ENCODE peak calls at places on chromosomes 4 and X, in six cellular contexts. Z is cardiac muscle cell; M is caudate nucleus; S is IMR-90; W is psoas muscle; C is CD4-positive, alpha-beta memory T cell. U is an unnamed sample.

GRCh38 chrX:57643698-57644097 is 36.4 kb downstream of the NLRP2B start:
- DNase-seq in Z (no peak), M (no peak), S (no peak), W (no peak), C (no peak), U (no peak)

GRCh38 chr4:125358453-125358852 is 43.7 kb downstream of the FAT4 start:
- DNase-seq in Z (no peak), M (no peak), S (no peak), W (no peak), C (no peak), U (no peak)

GRCh38 chr4:48352793-48353192 is 11.5 kb downstream of the SLAIN2 start:
- DNase-seq in Z (no peak), M (no peak), S (no peak), W (no peak), C (no peak), U (no peak)

GRCh38 chrX:109889289-109890006 is 113.5 kb upstream of the TMEM164 start:
- DNase-seq in Z (peak; percentile 54), M (no peak), S (peak; percentile 27), W (no peak), C (no peak), U (no peak)

GRCh38 chr4:26218677-26219181 is 102.1 kb upstream of the RBPJ start:
- DNase-seq in Z (no peak), M (no peak), S (no peak), W (no peak), C (no peak), U (no peak)

GRCh38 chr4:72613959-72614358 is 44.9 kb upstream of the ADAMTS3 start:
- DNase-seq in Z (no peak), M (no peak), S (no peak), W (no peak), C (no peak), U (no peak)

GRCh38 chr4:151991001-151991883 is 230.4 kb upstream of the GATB start:
- DNase-seq in Z (no peak), M (no peak), S (no peak), W (no peak), C (peak; percentile 36), U (peak; percentile 15)

GRCh38 chr4:151865327-151865726 is 104.5 kb upstream of the GATB start:
- DNase-seq in Z (no peak), M (peak; percentile 55), S (no peak), W (peak; percentile 69), C (no peak), U (peak; percentile 64)

GRCh38 chrX:133888941-133889340 is 96.5 kb downstream of the GPC3 start:
- DNase-seq in Z (no peak), M (no peak), S (no peak), W (no peak), C (no peak), U (no peak)

GRCh38 chr4:150308824-150309472 is 230.7 kb downstream of the DCLK2 start:
- DNase-seq in Z (peak; percentile 28), M (no peak), S (peak; percentile 80), W (no peak), C (no peak), U (no peak)

GRCh38 chr4:113952452-113953029 is 26.9 kb downstream of the ARSJ start:
- DNase-seq in Z (peak; percentile 69), M (no peak), S (peak; percentile 62), W (no peak), C (peak; percentile 30), U (peak; percentile 23)

GRCh38 chrX:152929898-152930297 is 32.0 kb downstream of the ZNF185 start:
- DNase-seq in Z (no peak), M (no peak), S (no peak), W (no peak), C (no peak), U (no peak)

GRCh38 chr4:26863512-26863911 is 2.9 kb downstream of the STIM2 start:
- DNase-seq in Z (no peak), M (no peak), S (no peak), W (no peak), C (no peak), U (no peak)

GRCh38 chrX:138853936-138854335 is 142.4 kb upstream of the FGF13 start:
- DNase-seq in Z (no peak), M (no peak), S (no peak), W (no peak), C (no peak), U (no peak)

GRCh38 chr4:23631255-23631950 is 258.4 kb downstream of the PPARGC1A start:
- DNase-seq in Z (no peak), M (no peak), S (no peak), W (no peak), C (no peak), U (no peak)

GRCh38 chr4:62952366-62952765 is 1456.9 kb downstream of the TECRL start:
- DNase-seq in Z (no peak), M (no peak), S (no peak), W (no peak), C (no peak), U (no peak)

GRCh38 chr4:1544861-1545275 is 138.6 kb upstream of the NKX1-1 start:
- DNase-seq in Z (no peak), M (no peak), S (no peak), W (peak; percentile 33), C (peak; percentile 24), U (no peak)
- H3K27ac ChIP-seq in Z (no peak overlapping the region), M (no peak overlapping the region), S (no peak overlapping the region), W (no peak overlapping the region), C (no peak overlapping the region), U (no peak overlapping the region)

DNA sequence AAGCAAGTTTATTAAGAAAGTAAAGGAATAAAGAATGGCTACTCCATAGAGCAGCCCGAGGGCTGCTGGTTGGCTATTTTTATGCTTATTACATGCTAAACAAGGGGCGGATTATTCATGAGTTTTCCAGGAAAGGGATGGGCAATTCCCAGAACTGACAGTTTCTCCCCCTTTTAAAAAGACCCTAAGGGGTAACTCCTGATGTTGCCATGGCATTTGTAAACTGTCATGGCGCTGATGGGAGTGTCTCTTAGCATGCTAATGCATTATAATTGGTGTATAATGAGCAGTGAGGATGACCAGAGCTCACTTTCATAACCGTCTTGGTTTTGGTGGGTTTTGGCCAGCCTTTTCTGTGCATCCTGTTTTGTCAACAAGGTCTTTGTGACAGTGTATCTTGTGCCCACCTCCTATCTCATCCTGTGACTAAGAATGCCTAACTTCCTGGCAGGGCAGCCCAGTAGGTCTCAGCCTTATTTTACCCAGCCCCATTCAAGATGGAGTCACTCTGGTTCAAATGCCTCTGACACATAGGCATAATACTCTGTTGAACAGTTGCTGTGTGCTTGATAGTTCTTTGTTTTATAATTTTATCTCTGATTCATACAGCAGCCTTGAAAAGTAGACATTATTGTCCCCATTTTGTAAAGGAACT is 25.8 kb downstream of the GAB1 start:
- DNase-seq in Z (no peak), M (no peak), S (no peak), W (no peak), C (no peak), U (no peak)
- H3K27ac ChIP-seq in Z (no peak overlapping the region), M (no peak overlapping the region), S (no peak overlapping the region), W (peak overlapping the region; percentile 17), C (no peak overlapping the region), U (no peak overlapping the region)

DNA sequence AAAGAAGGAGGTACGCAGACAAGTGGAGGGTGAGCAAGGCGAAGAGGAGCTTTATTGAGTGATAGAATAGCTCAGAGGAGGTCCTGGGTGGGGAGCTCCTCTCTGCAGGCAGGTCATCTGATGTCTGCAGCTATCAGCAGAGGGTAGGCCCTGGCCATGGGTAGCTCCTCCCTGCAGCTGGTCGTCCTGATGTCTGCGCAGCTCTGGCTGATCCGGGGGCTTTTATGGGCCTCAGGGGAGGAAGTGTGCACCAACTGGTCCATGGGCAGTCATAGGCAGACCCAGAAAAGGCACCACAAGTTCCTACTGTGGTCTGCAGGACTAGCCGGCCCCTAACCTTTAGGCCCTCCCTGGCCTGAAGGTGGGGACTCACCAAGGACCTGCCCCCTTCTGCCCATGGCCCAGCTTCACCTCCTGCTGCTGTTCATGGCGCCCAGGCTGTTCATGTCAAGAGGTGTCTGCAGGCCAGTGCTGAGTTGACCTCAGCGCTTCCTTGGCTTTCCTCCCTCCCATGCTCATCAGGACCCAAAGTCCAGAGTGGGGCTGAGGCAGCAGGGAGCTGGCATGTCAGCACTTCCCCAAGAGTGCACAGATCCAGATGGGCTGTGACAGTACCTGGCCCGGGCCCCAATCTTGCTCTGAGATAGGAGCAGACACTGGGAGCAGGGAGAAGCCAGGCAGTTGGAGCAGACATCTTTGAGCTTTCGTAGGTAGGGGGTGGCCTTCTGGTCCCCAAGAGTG is 46.1 kb downstream of the ARAP2 start:
- DNase-seq in Z (no peak), M (no peak), S (no peak), W (no peak), C (no peak), U (no peak)
- H3K27ac ChIP-seq in Z (no peak overlapping the region), M (no peak overlapping the region), S (no peak overlapping the region), W (no peak overlapping the region), C (no peak overlapping the region), U (no peak overlapping the region)

GRCh38 chrX:115624916-115625315 is 63.9 kb downstream of the PLS3 start:
- DNase-seq in Z (no peak), M (no peak), S (no peak), W (no peak), C (no peak), U (no peak)

GRCh38 chrX:115632455-115632854 is 71.5 kb downstream of the PLS3 start:
- DNase-seq in Z (no peak), M (no peak), S (peak; percentile 61), W (no peak), C (no peak), U (no peak)

GRCh38 chrX:115625577-115626301 is 64.8 kb downstream of the PLS3 start:
- DNase-seq in Z (peak; percentile 62), M (no peak), S (peak; percentile 57), W (no peak), C (no peak), U (no peak)

DNA sequence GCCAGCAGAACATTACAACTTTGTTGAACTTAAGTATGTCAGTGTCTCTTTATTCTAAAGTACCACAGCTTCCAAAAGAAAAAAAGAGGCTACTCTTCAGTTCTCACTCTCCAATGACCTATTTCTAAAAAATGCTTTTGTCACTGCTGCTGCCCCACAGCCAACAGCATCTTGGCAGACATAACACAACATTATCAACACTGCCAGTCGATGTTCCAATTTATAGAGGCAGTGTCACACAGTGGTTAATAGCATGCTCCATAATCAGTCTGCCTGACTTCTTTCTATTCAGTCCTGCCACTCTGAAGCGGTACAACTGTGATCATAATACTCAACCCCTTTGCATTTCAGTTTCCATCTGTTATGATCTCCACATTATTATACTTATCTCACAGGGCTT is 69.2 kb downstream of the PLS3 start:
- DNase-seq in Z (no peak), M (no peak), S (no peak), W (no peak), C (no peak), U (no peak)
- H3K27ac ChIP-seq in Z (peak overlapping the region; percentile 33), M (no peak overlapping the region), S (no peak overlapping the region), W (no peak overlapping the region), C (no peak overlapping the region), U (no peak overlapping the region)

U was measured in adrenal gland.